ENCODE peak calls at places on chromosome 11, in nine cellular contexts. N, W, U, B, V, M, E, L and F are unnamed samples.

GRCh38 chr11:128448981-128449713 is 138.2 kb downstream of the ETS1 start:
- DNase-seq in N (no peak), W (no peak), U (no peak), B (no peak), V (no peak), M (no peak), E (no peak), L (no peak), F (no peak)

GRCh38 chr11:132028380-132029240 is 658.2 kb downstream of the NTM start:
- DNase-seq in N (no peak), W (no peak), U (peak; percentile 25), B (peak; percentile 73), V (no peak), M (no peak), E (no peak), L (no peak), F (peak; percentile 29)

GRCh38 chr11:44467931-44468330 is 97.5 kb upstream of the CD82 start:
- DNase-seq in N (no peak), W (no peak), U (no peak), B (no peak), V (no peak), M (no peak), E (no peak), L (no peak), F (no peak)

GRCh38 chr11:45933131-45933821 is 10.8 kb downstream of the LARGE2 start:
- DNase-seq in N (no peak), W (no peak), U (no peak), B (peak; percentile 71), V (peak; percentile 86), M (peak; percentile 83), E (no peak), L (no peak), F (no peak)

GRCh38 chr11:59247535-59248227 is 35.0 kb upstream of the MPEG1 start:
- DNase-seq in N (no peak), W (peak; percentile 25), U (no peak), B (peak; percentile 7), V (no peak), M (no peak), E (no peak), L (no peak), F (no peak)

GRCh38 chr11:112961146-112961668 is at the start of gene NCAM1:
- DNase-seq in N (peak; percentile 67), W (peak; percentile 89), U (peak; percentile 95), B (peak; percentile 23), V (peak; percentile 78), M (peak; percentile 87), E (peak; percentile 88), L (peak; percentile 90), F (peak; percentile 20)

GRCh38 chr11:59053387-59053786 is 32.7 kb upstream of the GLYATL1B start:
- DNase-seq in N (peak; percentile 40), W (peak; percentile 79), U (peak; percentile 69), B (peak; percentile 49), V (peak; percentile 90), M (peak; percentile 91), E (no peak), L (peak; percentile 42), F (no peak)

GRCh38 chr11:100682247-100682969 is 4.7 kb upstream of the ARHGAP42 start:
- DNase-seq in N (peak; percentile 21), W (no peak), U (peak; percentile 5), B (peak; percentile 46), V (no peak), M (no peak), E (no peak), L (no peak), F (no peak)

GRCh38 chr11:113896156-113896879 is 8.3 kb upstream of the HTR3B start:
- DNase-seq in N (peak; percentile 10), W (peak; percentile 16), U (peak; percentile 56), B (peak; percentile 22), V (no peak), M (peak; percentile 81), E (no peak), L (peak; percentile 30), F (no peak)

GRCh38 chr11:133605493-133605892 is 73.2 kb upstream of the OPCML start:
- DNase-seq in N (no peak), W (no peak), U (no peak), B (no peak), V (no peak), M (no peak), E (no peak), L (no peak), F (no peak)

GRCh38 chr11:110479070-110479444 is 49.3 kb downstream of the FDX1 start:
- DNase-seq in N (no peak), W (no peak), U (peak; percentile 81), B (no peak), V (no peak), M (no peak), E (no peak), L (no peak), F (no peak)

GRCh38 chr11:94973099-94973968 is at the start of the genes CWC15 and KDM4D:
- DNase-seq in N (peak; percentile 84), W (peak; percentile 96), U (peak; percentile 96), B (peak; percentile 90), V (peak; percentile 98), M (peak; percentile 99), E (peak; percentile 94), L (peak; percentile 96), F (peak; percentile 70)
- TF ChIP-seq POLR2A in N (peak; percentile 88), W (no peak), U (peak; percentile 95), B (peak; percentile 78), V (no peak), M (no peak), E (peak; percentile 49), L (peak; percentile 50), F (peak; percentile 64)

GRCh38 chr11:9761441-9761945 is 97.6 kb downstream of the SWAP70 start:
- DNase-seq in N (no peak), W (no peak), U (no peak), B (no peak), V (no peak), M (peak; percentile 43), E (no peak), L (no peak), F (no peak)

GRCh38 chr11:9760180-9760550 is 96.3 kb downstream of the SWAP70 start:
- DNase-seq in N (no peak), W (peak; percentile 71), U (peak; percentile 40), B (peak; percentile 95), V (no peak), M (peak; percentile 98), E (peak; percentile 95), L (peak; percentile 95), F (peak; percentile 61)

GRCh38 chr11:9758676-9759518 is 95.0 kb downstream of the SWAP70 start:
- DNase-seq in N (peak; percentile 24), W (peak; percentile 80), U (peak; percentile 95), B (peak; percentile 64), V (peak; percentile 91), M (peak; percentile 96), E (peak; percentile 80), L (peak; percentile 75), F (peak; percentile 81)

GRCh38 chr11:9757809-9758675 is 94.2 kb downstream of the SWAP70 start:
- DNase-seq in N (peak; percentile 42), W (peak; percentile 90), U (peak; percentile 94), B (peak; percentile 72), V (peak; percentile 98), M (peak; percentile 97), E (peak; percentile 86), L (peak; percentile 88), F (peak; percentile 86)

GRCh38 chr11:9759519-9760179 is 95.8 kb downstream of the SWAP70 start:
- DNase-seq in N (peak; percentile 96), W (peak; percentile 82), U (peak; percentile 99), B (peak; percentile 100), V (peak; percentile 81), M (peak; percentile 99), E (peak; percentile 58), L (peak; percentile 87), F (peak; percentile 97)
- TF ChIP-seq POLR2A in N (no peak), W (no peak), U (peak; percentile 29), B (no peak), V (no peak), M (no peak), E (no peak), L (no peak), F (no peak)

GRCh38 chr11:1763796-1764661 is at the start of gene CTSD:
- DNase-seq in N (peak; percentile 27), W (peak; percentile 93), U (peak; percentile 79), B (peak; percentile 69), V (peak; percentile 97), M (peak; percentile 97), E (peak; percentile 80), L (peak; percentile 80), F (peak; percentile 90)
- TF ChIP-seq POLR2A in N (peak; percentile 46), W (no peak), U (peak; percentile 59), B (no peak), V (no peak), M (no peak), E (no peak), L (no peak), F (peak; percentile 73)

GRCh38 chr11:1055109-1055703 is 18.7 kb upstream of the MUC6 start:
- DNase-seq in N (no peak), W (no peak), U (no peak), B (no peak), V (peak; percentile 66), M (no peak), E (peak; percentile 4), L (peak; percentile 4), F (no peak)

GRCh38 chr11:1051356-1052132 is 15.0 kb upstream of the MUC6 start:
- DNase-seq in N (no peak), W (peak; percentile 4), U (no peak), B (no peak), V (peak; percentile 64), M (no peak), E (no peak), L (no peak), F (no peak)

GRCh38 chr11:1052133-1053011 is 15.9 kb upstream of the MUC6 start:
- DNase-seq in N (no peak), W (peak; percentile 4), U (no peak), B (no peak), V (peak; percentile 71), M (no peak), E (peak; percentile 7), L (no peak), F (no peak)

GRCh38 chr11:1054143-1055108 is 17.9 kb upstream of the MUC6 start:
- DNase-seq in N (no peak), W (no peak), U (no peak), B (no peak), V (peak; percentile 66), M (no peak), E (peak; percentile 7), L (peak; percentile 9), F (no peak)

DNA sequence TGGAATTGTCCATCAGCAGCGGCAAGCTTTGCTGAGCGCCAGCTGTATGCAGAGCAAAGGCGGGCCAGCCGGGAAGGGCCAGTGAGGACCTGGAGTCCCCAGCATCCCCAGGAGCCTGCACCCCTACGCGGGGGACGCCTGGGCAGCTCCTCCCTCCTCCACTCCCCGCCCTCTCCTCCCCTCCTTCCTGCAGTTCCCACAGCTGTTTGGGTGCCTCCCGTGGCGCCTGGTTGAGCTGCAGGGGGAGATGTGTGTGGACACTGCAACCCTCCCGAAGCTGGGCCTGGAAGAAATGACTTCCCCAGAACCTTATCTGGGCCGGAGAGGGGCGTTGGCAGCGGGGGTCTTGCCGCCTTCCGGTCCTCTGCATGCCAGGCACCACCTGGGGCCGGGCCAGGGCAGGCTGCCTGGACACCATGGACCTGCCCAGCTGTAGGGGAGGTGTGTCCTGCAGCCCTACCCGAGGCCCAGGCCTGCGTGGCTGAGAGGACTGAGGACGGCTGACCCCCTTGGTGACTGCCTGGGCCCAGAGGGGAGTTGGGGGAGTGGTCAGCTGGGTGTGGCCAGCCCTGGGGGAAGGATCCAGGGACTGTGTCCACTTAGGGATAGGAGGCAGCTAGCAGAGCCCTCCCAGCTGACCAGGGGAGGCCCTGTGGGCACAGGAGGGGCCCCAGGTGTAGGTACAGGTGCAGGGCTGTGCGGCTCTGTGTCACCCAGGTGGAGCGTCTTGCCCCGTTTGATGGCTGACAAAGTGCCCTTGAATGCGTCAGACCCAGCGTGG is 16.8 kb upstream of the MUC6 start:
- DNase-seq in N (no peak), W (no peak), U (no peak), B (no peak), V (peak; percentile 74), M (no peak), E (peak; percentile 4), L (no peak), F (no peak)
- TF ChIP-seq POLR2A in N (no peak), W (no peak), U (no peak), B (no peak), V (no peak), M (no peak), E (no peak), L (no peak), F (no peak)